ENCODE peak calls at places on chromosomes 11 and 22, in nine cellular contexts. S, P, X, M, J, H, A, E and G are unnamed samples.

GRCh38 chr11:126997641-126998040 is 2.9 kb downstream of the KIRREL3 start:
- DNase-seq in M (no peak), P (no peak), J (no peak), S (no peak), E (no peak), H (no peak), A (no peak), X (no peak), G (no peak)

GRCh38 chr11:72069200-72069599 is 11.1 kb downstream of the NUMA1 start:
- DNase-seq in X (peak), S (no peak), H (no peak), A (no peak), M (no peak), P (no peak), E (no peak), J (no peak), G (no peak)

GRCh38 chr11:62105611-62106245 is 18.1 kb upstream of the INCENP start:
- DNase-seq in P (no peak), H (no peak), M (no peak), A (no peak), E (no peak), S (peak), X (peak), J (no peak), G (no peak)

GRCh38 chr11:123419720-123420466 is 10.2 kb upstream of the GRAMD1B start:
- DNase-seq in M (no peak), E (no peak), S (no peak), A (no peak), P (no peak), J (no peak), H (no peak), X (no peak), G (no peak)

GRCh38 chr22:17896552-17896951 is 122.3 kb upstream of the BID start:
- DNase-seq in M (peak), A (no peak), E (no peak), S (no peak), J (no peak), X (peak), P (no peak), H (no peak), G (no peak)

GRCh38 chr11:97982512-97982911 is 1038.2 kb upstream of the CNTN5 start:
- DNase-seq in J (no peak), X (no peak), A (no peak), H (no peak), E (no peak), M (peak), S (no peak), P (no peak), G (no peak)

GRCh38 chr11:80960331-80961095 is 1519.7 kb upstream of the TENM4 start:
- DNase-seq in P (no peak), J (no peak), A (no peak), E (no peak), X (no peak), S (no peak), H (no peak), M (no peak), G (no peak)

GRCh38 chr11:8959546-8960166 is 4.6 kb downstream of the TMEM9B start:
- DNase-seq in E (peak), H (no peak), J (peak), M (no peak), A (no peak), P (peak), S (peak), X (peak), G (no peak)

GRCh38 chr11:82680252-82680651 is 53.4 kb downstream of the FAM181B start:
- DNase-seq in P (no peak), J (no peak), X (no peak), M (no peak), S (peak), A (no peak), H (no peak), E (no peak), G (no peak)

GRCh38 chr11:59201376-59201775 is 11.4 kb downstream of the MPEG1 start:
- DNase-seq in E (no peak), S (no peak), A (no peak), X (no peak), P (no peak), M (no peak), J (no peak), H (no peak), G (no peak)

GRCh38 chr11:293852-294661 is 5.1 kb downstream of the PGGHG start:
- DNase-seq in M (peak), P (no peak), S (no peak), X (no peak), A (peak), J (no peak), H (peak), E (no peak), G (no peak)

GRCh38 chr22:46774456-46775363 is 12.3 kb downstream of the TBC1D22A start:
- DNase-seq in M (no peak), S (no peak), X (no peak), P (no peak), A (no peak), H (no peak), J (no peak), E (no peak), G (no peak)

GRCh38 chr11:9802291-9802861 is 138.5 kb downstream of the SWAP70 start:
- DNase-seq in E (no peak), J (peak), P (no peak), X (peak), S (peak), H (no peak), A (no peak), M (no peak), G (no peak)

GRCh38 chr11:125448136-125448535 is 47.9 kb downstream of the FEZ1 start:
- DNase-seq in E (no peak), M (no peak), S (peak), P (no peak), A (no peak), J (peak), X (peak), H (no peak), G (no peak)

GRCh38 chr11:132228756-132229325 is 858.4 kb downstream of the NTM start:
- DNase-seq in X (peak), P (no peak), M (no peak), A (no peak), J (no peak), E (no peak), H (no peak), S (peak), G (no peak)

GRCh38 chr22:45207981-45208664 is 32.6 kb downstream of the KIAA0930 start:
- DNase-seq in P (no peak), M (no peak), A (peak), J (peak), E (no peak), H (no peak), S (peak), X (peak), G (no peak)

DNA sequence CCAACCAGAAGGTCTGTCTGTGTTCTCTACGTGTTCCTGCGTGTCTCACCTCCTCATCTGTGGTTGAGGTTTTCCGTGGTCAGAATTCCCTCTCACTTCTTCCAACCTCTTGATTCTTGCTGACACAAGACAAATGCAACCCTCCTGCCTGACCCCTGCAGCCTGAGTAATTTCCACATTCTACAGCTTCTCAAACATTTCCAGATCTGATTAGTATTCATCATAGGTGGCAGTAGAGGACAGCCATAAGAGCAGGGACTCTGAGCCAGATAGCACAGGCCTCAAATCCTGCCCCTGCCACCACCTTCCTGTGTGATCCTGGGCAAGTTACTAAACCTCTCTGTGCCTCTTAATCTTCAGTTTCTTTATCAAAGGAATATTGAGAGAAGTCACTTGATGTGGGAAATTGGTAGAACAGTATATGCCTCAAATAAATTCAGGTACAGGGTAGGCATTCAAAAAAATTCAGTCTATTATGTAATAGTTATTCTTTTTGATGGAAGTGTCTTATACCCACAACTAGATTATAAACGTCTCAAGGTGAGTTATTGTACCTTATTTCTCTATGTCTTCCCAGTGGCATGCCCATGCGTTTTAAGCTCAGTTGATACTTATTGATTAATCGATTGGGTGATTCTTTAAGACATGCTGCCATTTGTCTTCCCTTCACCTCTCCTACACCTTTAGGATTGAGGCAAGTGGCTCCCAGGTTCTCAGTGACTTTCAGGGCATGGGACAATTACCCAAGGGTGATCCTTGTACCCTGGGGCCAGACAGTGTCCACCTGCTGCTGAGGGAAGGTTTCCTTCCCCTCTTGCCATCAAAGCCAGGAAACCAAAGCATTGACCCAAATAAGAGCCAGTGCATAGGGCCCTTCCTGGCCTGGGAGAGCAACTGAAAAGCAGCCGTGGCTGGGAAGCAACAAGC is 19.6 kb downstream of the POU2AF1 start:
- DNase-seq in J (no peak), S (no peak), A (no peak), X (no peak), P (no peak), M (no peak), H (no peak), E (no peak), G (no peak)
- TF ChIP-seq CTCF in J (no peak), S (no peak), A (peak), X (no peak), P (peak), M (no peak), H (no peak), E (peak), G (no peak)

GRCh38 chr11:104908186-104908531 is 9.9 kb upstream of the CASP12 start:
- DNase-seq in J (no peak), X (no peak), A (no peak), S (no peak), M (no peak), E (no peak), H (no peak), P (no peak), G (no peak)

GRCh38 chr11:104907521-104908185 is 9.4 kb upstream of the CASP12 start:
- DNase-seq in A (no peak), H (no peak), S (peak), J (no peak), E (no peak), X (peak), P (no peak), M (no peak), G (no peak)

DNA sequence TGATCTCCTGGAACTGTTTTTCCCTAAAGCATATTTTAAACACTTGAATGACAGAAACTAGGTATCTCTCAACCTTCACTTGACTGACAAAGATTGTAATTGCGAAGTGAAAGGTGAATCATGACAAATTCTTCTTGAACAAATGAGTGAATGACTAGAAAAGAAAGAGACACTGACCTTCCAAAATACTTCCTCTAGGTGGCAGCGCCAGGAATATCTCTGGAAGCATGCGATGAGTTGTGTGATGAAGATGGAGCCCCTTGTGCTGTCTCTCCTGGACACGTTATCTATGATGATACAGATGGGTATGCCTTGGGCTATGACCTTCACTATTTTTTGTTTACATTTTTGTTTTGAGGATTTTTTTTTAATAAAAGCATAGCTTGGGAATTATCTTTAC is 7.0 kb upstream of the CASP12 start:
- DNase-seq in P (no peak), H (no peak), S (no peak), M (no peak), A (no peak), X (no peak), E (no peak), J (no peak), G (no peak)
- TF ChIP-seq CTCF in P (no peak), H (no peak), S (peak), M (no peak), A (no peak), X (peak), E (peak), J (no peak), G (no peak)

DNA sequence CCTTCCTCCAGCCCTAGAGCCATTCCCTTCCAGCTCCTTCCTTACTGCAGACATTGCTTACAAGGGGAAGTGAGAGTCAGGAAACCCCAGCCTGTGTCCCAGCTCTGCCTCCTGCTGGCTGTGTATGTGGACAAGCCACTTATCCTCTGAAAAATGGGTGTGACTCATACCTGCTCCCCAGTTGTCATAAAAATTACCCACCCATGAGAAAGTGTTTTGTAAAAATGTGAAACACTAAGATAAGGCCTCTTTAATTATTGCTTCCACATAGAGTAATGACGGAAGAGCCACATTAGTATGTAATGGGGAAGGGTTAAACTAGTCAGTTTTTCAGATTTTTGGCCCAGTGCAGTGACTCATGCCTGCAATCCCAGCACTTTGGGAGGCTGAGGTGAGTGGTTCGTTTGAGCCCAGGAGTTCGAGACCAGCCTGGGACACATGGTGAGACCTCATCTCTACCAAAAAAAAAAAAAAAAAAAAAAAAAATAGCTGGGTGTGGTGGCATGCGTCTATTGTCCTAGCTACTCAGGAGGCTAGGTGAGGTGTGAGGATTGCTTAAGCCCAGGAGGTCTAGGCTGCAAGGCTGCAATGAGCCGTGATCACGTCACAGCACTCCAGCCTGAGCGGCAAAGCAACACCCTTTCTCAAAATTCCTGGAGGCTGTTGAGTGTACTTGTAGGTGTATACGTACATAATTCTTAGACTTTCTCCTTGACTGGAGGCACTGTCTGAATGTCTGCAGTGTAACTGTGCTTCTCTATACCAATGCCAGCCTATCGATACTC is 84.9 kb downstream of the CTTN start:
- DNase-seq in E (peak), J (peak), X (peak), S (peak), P (no peak), A (no peak), H (no peak), M (peak), G (no peak)
- TF ChIP-seq CTCF in E (no peak), J (peak), X (peak), S (peak), P (peak), A (no peak), H (no peak), M (peak), G (no peak)

DNA sequence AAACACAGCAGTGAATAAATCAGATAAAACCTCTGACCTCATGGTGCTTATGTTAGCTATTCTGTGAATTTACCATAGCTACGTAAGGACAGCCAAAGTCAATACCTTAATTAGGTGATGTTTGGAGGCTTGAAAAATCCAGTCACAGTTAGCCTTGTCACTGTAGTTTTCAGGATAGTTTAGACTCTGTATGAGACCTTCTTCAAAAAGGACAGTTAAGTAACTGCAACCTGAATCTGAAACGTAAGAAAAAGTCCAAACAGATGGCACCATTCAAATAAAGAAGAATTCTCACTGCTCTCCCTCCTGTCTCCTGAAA is 11.4 kb downstream of the OVCH2 start:
- DNase-seq in S (no peak), M (no peak), X (no peak), H (no peak), J (no peak), P (no peak), A (no peak), E (no peak), G (no peak)
- TF ChIP-seq CTCF in S (peak), M (no peak), X (no peak), H (no peak), J (no peak), P (no peak), A (no peak), E (peak), G (no peak)

DNA sequence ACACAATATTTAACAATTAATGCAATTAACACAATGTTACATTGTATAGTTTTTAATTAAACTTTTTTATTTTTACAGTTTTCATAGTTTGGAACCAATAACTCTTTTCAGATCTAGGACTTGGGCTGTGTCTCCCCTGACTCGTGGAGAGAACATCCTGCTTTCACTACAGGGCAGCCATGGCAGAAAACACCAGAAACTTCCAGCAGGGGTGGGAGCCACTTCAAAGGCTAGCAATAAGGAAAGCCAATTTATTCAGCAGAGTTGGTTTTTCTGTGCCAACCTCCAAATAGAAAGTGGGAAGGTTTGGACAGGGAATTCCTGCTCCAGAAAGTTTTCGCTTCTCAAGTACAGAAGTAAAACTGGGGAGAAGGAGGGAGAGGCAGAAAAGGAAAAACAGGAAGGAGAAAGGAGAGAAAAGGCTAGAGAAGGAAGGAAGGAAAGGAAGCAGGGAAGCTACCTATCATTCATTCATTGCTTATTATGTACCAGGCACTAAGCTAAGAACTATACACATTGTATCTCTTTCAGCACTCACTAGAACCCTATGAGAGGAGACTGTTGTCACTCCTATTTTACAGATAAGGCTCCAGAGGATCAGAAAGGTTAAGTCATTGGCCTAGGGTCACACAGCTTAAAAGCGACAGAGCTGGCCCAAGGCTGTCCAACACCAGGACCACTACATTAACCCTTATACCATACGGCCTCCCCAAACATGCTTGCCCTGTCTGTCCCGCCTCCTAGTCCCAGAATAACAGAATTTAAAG is 54.8 kb upstream of the CREB3L1 start:
- DNase-seq in P (no peak), S (no peak), E (no peak), J (no peak), H (no peak), M (no peak), X (no peak), A (no peak), G (no peak)
- TF ChIP-seq CTCF in P (no peak), S (no peak), E (no peak), J (peak), H (no peak), M (no peak), X (peak), A (no peak), G (no peak)

GRCh38 chr11:68076371-68077042 is 37.7 kb downstream of the TCIRG1 start:
- DNase-seq in S (no peak), X (no peak), J (no peak), E (no peak), P (no peak), M (no peak), A (no peak), H (no peak), G (no peak)
- TF ChIP-seq CTCF in S (peak), X (no peak), J (no peak), E (no peak), P (peak), M (peak), A (no peak), H (no peak), G (peak)

DNA sequence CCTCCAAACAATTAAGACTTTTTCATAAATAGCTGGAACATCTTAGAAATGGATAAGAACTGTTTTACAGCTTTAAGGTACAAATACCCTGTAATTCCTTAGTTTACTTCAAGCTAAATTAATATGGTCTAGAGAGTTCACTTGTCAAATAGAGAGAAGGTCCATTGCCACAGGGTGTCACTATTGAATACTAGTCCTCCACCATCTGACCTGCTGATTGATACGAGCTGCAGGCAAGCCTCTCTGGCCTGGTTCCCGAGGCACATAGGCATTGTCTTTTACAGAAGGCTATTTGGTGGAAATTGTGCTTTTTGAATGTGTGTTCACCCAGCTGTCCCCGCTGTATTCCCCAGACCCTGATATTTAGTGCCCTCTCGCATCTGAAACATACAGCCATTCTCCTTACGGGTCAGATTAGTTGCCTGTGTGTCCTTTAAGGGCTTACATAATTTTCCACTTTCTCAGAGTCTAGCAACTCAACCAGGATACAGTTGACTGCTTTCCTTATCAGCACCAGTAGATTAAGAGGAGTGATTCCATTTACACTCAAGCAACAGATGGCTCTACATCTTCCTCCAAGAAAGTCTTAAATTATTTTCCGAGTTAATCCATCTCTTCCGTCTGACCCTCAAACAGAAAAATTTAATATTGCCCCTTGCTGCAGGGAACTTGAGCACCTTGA is 788.8 kb upstream of the FAT3 start:
- DNase-seq in S (no peak), M (no peak), A (no peak), J (no peak), X (no peak), P (no peak), H (no peak), E (no peak), G (no peak)
- TF ChIP-seq CTCF in S (no peak), M (no peak), A (no peak), J (no peak), X (no peak), P (no peak), H (no peak), E (no peak), G (no peak)